ENCODE peak calls at places on chromosome 1, in five cellular contexts. U is H1, B is K562, Y is SK-N-SH, E is HepG2. I is an unnamed sample.

GRCh38 chr1:88462481-88463261 is 221.4 kb upstream of the PKN2 start:
- DNase-seq in Y (peak; percentile 60), B (no peak), U (peak; percentile 74), E (no peak), I (no peak)

GRCh38 chr1:219430419-219430818 is 182.5 kb downstream of the ZC3H11B start:
- DNase-seq in E (no peak), U (no peak), B (no peak), Y (no peak), I (no peak)

GRCh38 chr1:17485280-17485679 is 45.8 kb upstream of the RCC2 start:
- DNase-seq in B (no peak), U (peak; percentile 71), Y (no peak), E (no peak), I (no peak)

GRCh38 chr1:44318097-44319088 is 36.7 kb downstream of the ERI3 start:
- DNase-seq in U (peak; percentile 74), E (peak; percentile 34), Y (peak; percentile 72), B (peak; percentile 65), I (no peak)

GRCh38 chr1:67791261-67791660 is 42.0 kb downstream of the GNG12 start:
- DNase-seq in E (no peak), U (no peak), Y (no peak), B (no peak), I (no peak)

GRCh38 chr1:168180148-168180524 is 1.4 kb downstream of the TIPRL start:
- DNase-seq in B (no peak), E (no peak), Y (no peak), U (no peak), I (no peak)

GRCh38 chr1:45508295-45509151 is 8.4 kb downstream of the MMACHC start:
- DNase-seq in E (peak; percentile 77), Y (no peak), B (peak; percentile 42), U (peak; percentile 57), I (no peak)

GRCh38 chr1:50452700-50453099 is 29.5 kb upstream of the DMRTA2 start:
- DNase-seq in Y (no peak), E (no peak), U (no peak), B (no peak), I (no peak)

GRCh38 chr1:235077571-235078479 is 50.8 kb downstream of the TOMM20 start:
- DNase-seq in U (no peak), E (no peak), Y (no peak), B (no peak), I (peak; percentile 90)

GRCh38 chr1:117636637-117637425 is 31.0 kb downstream of the TENT5C start:
- DNase-seq in B (no peak), U (no peak), E (no peak), Y (no peak), I (no peak)

GRCh38 chr1:115114308-115114707 is 25.0 kb upstream of the TSPAN2 start:
- DNase-seq in Y (peak; percentile 60), U (no peak), B (no peak), E (no peak), I (no peak)

GRCh38 chr1:35924838-35925237 is 6.1 kb upstream of the AGO3 start:
- DNase-seq in E (no peak), B (no peak), U (no peak), Y (no peak), I (no peak)

GRCh38 chr1:45998218-45998617 is 134.2 kb downstream of the PIK3R3 start:
- DNase-seq in Y (no peak), B (no peak), E (no peak), U (no peak), I (no peak)

GRCh38 chr1:229886636-229887035 is 180.4 kb upstream of the GALNT2 start:
- DNase-seq in U (peak; percentile 20), Y (no peak), E (no peak), B (no peak), I (no peak)

GRCh38 chr1:24900486-24900849 is 29.6 kb downstream of the RUNX3 start:
- DNase-seq in Y (no peak), B (no peak), U (peak; percentile 41), E (no peak), I (no peak)

GRCh38 chr1:87335175-87335992 is 6.7 kb downstream of the LMO4 start:
- DNase-seq in B (peak; percentile 76), U (peak; percentile 67), E (peak; percentile 9), Y (peak; percentile 84), I (no peak)

GRCh38 chr1:14113841-14114567 is 414.0 kb downstream of the PRDM2 start:
- DNase-seq in U (peak; percentile 77), E (no peak), B (peak; percentile 43), Y (peak; percentile 51), I (no peak)

GRCh38 chr1:53289050-53289429 is 38.8 kb downstream of the LRP8 start:
- DNase-seq in E (no peak), B (no peak), U (no peak), Y (no peak), I (no peak)

GRCh38 chr1:204266504-204267034 is 52.8 kb upstream of the GOLT1A start:
- DNase-seq in E (peak; percentile 92), U (no peak), B (no peak), Y (no peak), I (no peak)

GRCh38 chr1:4133541-4133940 is 233.5 kb upstream of the C1orf174 start:
- DNase-seq in E (no peak), B (no peak), Y (no peak), U (no peak), I (no peak)

GRCh38 chr1:224317383-224318045 is 12.5 kb downstream of the NVL start:
- DNase-seq in B (no peak), Y (no peak), E (no peak), U (no peak), I (no peak)

GRCh38 chr1:66283583-66284041 is 250.3 kb upstream of the SGIP1 start:
- DNase-seq in Y (no peak), U (no peak), E (no peak), B (no peak), I (peak; percentile 66)

GRCh38 chr1:21620461-21620860 is 48.7 kb downstream of the RAP1GAP start:
- DNase-seq in Y (peak; percentile 75), U (no peak), B (no peak), E (no peak), I (no peak)

GRCh38 chr1:160095382-160096105 is 2.9 kb downstream of the IGSF8 start:
- DNase-seq in E (no peak), U (peak; percentile 60), B (no peak), Y (no peak), I (no peak)

GRCh38 chr1:160945079-160945478 is 9.5 kb downstream of the ITLN2 start:
- DNase-seq in B (peak; percentile 65), Y (no peak), U (no peak), E (no peak), I (no peak)

GRCh38 chr1:234989479-234990327 is 138.9 kb downstream of the TOMM20 start:
- DNase-seq in E (no peak), B (no peak), Y (no peak), U (no peak), I (no peak)

GRCh38 chr1:157252473-157252872 is 114.3 kb upstream of the ETV3 start:
- DNase-seq in U (no peak), E (peak; percentile 18), B (no peak), Y (no peak), I (no peak)

GRCh38 chr1:90198616-90199015 is 203.7 kb downstream of the ZNF326 start:
- DNase-seq in B (no peak), Y (no peak), U (no peak), E (no peak), I (no peak)

GRCh38 chr1:189859385-189859977 is 618.2 kb downstream of the BRINP3 start:
- DNase-seq in E (peak; percentile 17), U (peak; percentile 75), B (peak; percentile 59), Y (peak; percentile 3), I (no peak)

GRCh38 chr1:21834094-21834493 is 22.0 kb downstream of the LDLRAD2 start:
- DNase-seq in B (no peak), E (peak; percentile 24), U (no peak), Y (no peak), I (no peak)

GRCh38 chr1:41394918-41395598 is 33.8 kb downstream of the FOXO6 start:
- DNase-seq in B (peak; percentile 33), Y (peak; percentile 67), E (no peak), U (peak; percentile 81), I (no peak)

GRCh38 chr1:30134466-30135217 is 588.7 kb downstream of the MATN1 start:
- DNase-seq in U (no peak), Y (peak; percentile 63), E (no peak), B (peak; percentile 64), I (no peak)

GRCh38 chr1:48808496-48808895 is 31.8 kb upstream of the BEND5 start:
- DNase-seq in E (no peak), Y (no peak), U (no peak), B (no peak), I (no peak)

GRCh38 chr1:107659961-107660360 is 305.0 kb downstream of the VAV3 start:
- DNase-seq in B (no peak), E (no peak), Y (no peak), U (no peak), I (no peak)

DNA sequence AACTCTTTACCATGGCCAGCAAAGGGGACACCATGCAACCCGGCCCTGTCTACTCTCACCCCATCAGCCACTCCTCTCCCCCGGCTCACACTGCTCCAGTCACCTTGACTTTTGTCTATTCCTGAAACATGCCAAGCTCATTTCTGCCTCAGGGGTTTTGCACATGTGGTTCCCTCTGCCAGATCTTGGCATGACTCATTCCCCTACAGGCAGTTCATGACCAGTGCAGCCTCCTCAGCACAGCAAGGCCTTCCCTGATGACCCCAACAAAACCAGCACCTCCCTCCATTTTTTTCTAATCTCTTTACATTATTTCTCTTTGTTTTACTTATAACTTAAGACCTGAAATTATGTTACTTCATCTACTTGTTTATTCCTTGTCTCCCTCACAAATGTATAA is 58.6 kb upstream of the GJB5 start:
- DNase-seq in E (no peak), B (peak; percentile 21), Y (peak; percentile 54), U (no peak), I (no peak)
- TF ChIP-seq GABPA in E (no peak), B (no peak), Y (no peak), U (no peak), I (no peak)

GRCh38 chr1:56894014-56894413 is 39.4 kb downstream of the C8A start:
- DNase-seq in E (no peak), B (no peak), Y (no peak), U (no peak), I (no peak)
- TF ChIP-seq RFX5 in E (no peak), B (no peak), Y (no peak), U (no peak), I (no peak)

GRCh38 chr1:212540031-212540430 is 68.5 kb upstream of the ATF3 start:
- DNase-seq in Y (no peak), B (no peak), E (no peak), U (no peak), I (no peak)
- TF ChIP-seq GABPA in Y (no peak), B (no peak), E (no peak), U (no peak), I (no peak)

GRCh38 chr1:226135709-226136108 is 50.8 kb downstream of the ACBD3 start:
- DNase-seq in Y (peak; percentile 22), U (peak; percentile 64), E (no peak), B (no peak), I (no peak)

GRCh38 chr1:226133504-226134123 is 52.9 kb downstream of the ACBD3 start:
- DNase-seq in Y (peak; percentile 14), E (no peak), B (no peak), U (peak; percentile 40), I (no peak)

GRCh38 chr1:226134170-226135058 is 52.1 kb downstream of the ACBD3 start:
- DNase-seq in E (no peak), B (no peak), U (peak; percentile 39), Y (no peak), I (no peak)

GRCh38 chr1:226132731-226133503 is 53.6 kb downstream of the ACBD3 start:
- DNase-seq in B (no peak), E (no peak), U (no peak), Y (peak; percentile 10), I (no peak)

GRCh38 chr1:226135059-226135651 is 51.4 kb downstream of the ACBD3 start:
- DNase-seq in B (no peak), U (peak; percentile 52), E (peak; percentile 50), Y (peak; percentile 80), I (no peak)
- TF ChIP-seq RFX5 in B (no peak), U (no peak), E (no peak), Y (no peak), I (no peak)

I was measured in GM12878.